ENCODE peak calls at places on chromosomes 12 and 14, in six cellular contexts. One of them, this sample, is unnamed.

GRCh38 chr12:23066095-23066494 is 441.1 kb downstream of the ETNK1 start:
- DNase-seq in iPS DF 6.9: no peak
- DNase-seq in upper lobe of right lung: no peak
- DNase-seq in DND-41: no peak
- DNase-seq in cardiac muscle cell: no peak
- DNase-seq in small intestine: no peak
- DNase-seq in this sample: no peak

GRCh38 chr12:83758889-83759631 is 1072.4 kb downstream of the TMTC2 start:
- DNase-seq in small intestine: no peak
- DNase-seq in DND-41: no peak
- DNase-seq in upper lobe of right lung: no peak
- DNase-seq in cardiac muscle cell: no peak
- DNase-seq in iPS DF 6.9: no peak
- DNase-seq in this sample: no peak

GRCh38 chr12:121580959-121581680 is at the start of gene KDM2B:
- DNase-seq in small intestine: peak; percentile 40
- DNase-seq in cardiac muscle cell: peak; percentile 68
- DNase-seq in iPS DF 6.9: no peak
- DNase-seq in upper lobe of right lung: no peak
- DNase-seq in DND-41: peak; percentile 29
- DNase-seq in this sample: peak; percentile 52

GRCh38 chr14:96055065-96055752 is 16.0 kb downstream of the C14orf132 start:
- DNase-seq in upper lobe of right lung: no peak
- DNase-seq in DND-41: no peak
- DNase-seq in iPS DF 6.9: no peak
- DNase-seq in cardiac muscle cell: no peak
- DNase-seq in small intestine: no peak
- DNase-seq in this sample: no peak

GRCh38 chr14:36827861-36828260 is 166.2 kb downstream of the PAX9 start:
- DNase-seq in upper lobe of right lung: no peak
- DNase-seq in iPS DF 6.9: no peak
- DNase-seq in small intestine: no peak
- DNase-seq in DND-41: no peak
- DNase-seq in cardiac muscle cell: no peak
- DNase-seq in this sample: no peak

GRCh38 chr12:106112094-106112822 is 26.5 kb downstream of the NUAK1 start:
- DNase-seq in DND-41: no peak
- DNase-seq in upper lobe of right lung: no peak
- DNase-seq in cardiac muscle cell: no peak
- DNase-seq in iPS DF 6.9: no peak
- DNase-seq in small intestine: no peak
- DNase-seq in this sample: no peak

GRCh38 chr14:52879958-52880357 is 70.9 kb downstream of the FERMT2 start:
- DNase-seq in iPS DF 6.9: no peak
- DNase-seq in small intestine: no peak
- DNase-seq in upper lobe of right lung: no peak
- DNase-seq in cardiac muscle cell: no peak
- DNase-seq in DND-41: no peak
- DNase-seq in this sample: no peak

GRCh38 chr14:53683229-53683628 is 273.4 kb downstream of the BMP4 start:
- DNase-seq in DND-41: no peak
- DNase-seq in iPS DF 6.9: no peak
- DNase-seq in upper lobe of right lung: no peak
- DNase-seq in small intestine: no peak
- DNase-seq in cardiac muscle cell: no peak
- DNase-seq in this sample: no peak

GRCh38 chr14:86405250-86405649 is 875.3 kb downstream of the FLRT2 start:
- DNase-seq in cardiac muscle cell: no peak
- DNase-seq in upper lobe of right lung: no peak
- DNase-seq in small intestine: no peak
- DNase-seq in DND-41: no peak
- DNase-seq in iPS DF 6.9: no peak
- DNase-seq in this sample: no peak

GRCh38 chr14:101504096-101504948 is 57.0 kb upstream of the DIO3 start:
- DNase-seq in upper lobe of right lung: peak; percentile 59
- DNase-seq in DND-41: no peak
- DNase-seq in iPS DF 6.9: no peak
- DNase-seq in cardiac muscle cell: no peak
- DNase-seq in small intestine: no peak
- DNase-seq in this sample: no peak

GRCh38 chr12:30877110-30877875 is 49.3 kb upstream of the TSPAN11 start:
- DNase-seq in iPS DF 6.9: no peak
- DNase-seq in cardiac muscle cell: no peak
- DNase-seq in small intestine: peak; percentile 6
- DNase-seq in DND-41: no peak
- DNase-seq in upper lobe of right lung: peak; percentile 72
- DNase-seq in this sample: no peak

GRCh38 chr12:50217202-50217601 is 50.0 kb upstream of the CERS5 start:
- DNase-seq in cardiac muscle cell: no peak
- DNase-seq in iPS DF 6.9: no peak
- DNase-seq in small intestine: no peak
- DNase-seq in upper lobe of right lung: no peak
- DNase-seq in DND-41: no peak
- DNase-seq in this sample: no peak

GRCh38 chr12:95218164-95218851 is 701 bp downstream of the VEZT start:
- DNase-seq in small intestine: no peak
- DNase-seq in DND-41: peak; percentile 58
- DNase-seq in iPS DF 6.9: no peak
- DNase-seq in cardiac muscle cell: no peak
- DNase-seq in upper lobe of right lung: no peak
- DNase-seq in this sample: peak; percentile 95

GRCh38 chr14:69715725-69716482 is 51.0 kb upstream of the SRSF5 start:
- DNase-seq in upper lobe of right lung: peak; percentile 77
- DNase-seq in cardiac muscle cell: peak; percentile 45
- DNase-seq in iPS DF 6.9: no peak
- DNase-seq in small intestine: peak; percentile 43
- DNase-seq in DND-41: peak; percentile 13
- DNase-seq in this sample: peak; percentile 80

GRCh38 chr12:76290963-76291859 is 57.0 kb downstream of the BBS10 start:
- DNase-seq in iPS DF 6.9: no peak
- DNase-seq in DND-41: no peak
- DNase-seq in cardiac muscle cell: no peak
- DNase-seq in small intestine: no peak
- DNase-seq in upper lobe of right lung: no peak
- DNase-seq in this sample: no peak

GRCh38 chr14:23294346-23294733 is 8.3 kb downstream of the PPP1R3E start:
- DNase-seq in DND-41: no peak
- DNase-seq in cardiac muscle cell: no peak
- DNase-seq in iPS DF 6.9: no peak
- DNase-seq in small intestine: no peak
- DNase-seq in upper lobe of right lung: no peak
- DNase-seq in this sample: no peak
- H3K4me3 ChIP-seq in DND-41: no peak overlapping the region
- H3K4me3 ChIP-seq in cardiac muscle cell: no peak overlapping the region
- H3K4me3 ChIP-seq in iPS DF 6.9: no peak overlapping the region
- H3K4me3 ChIP-seq in small intestine: no peak overlapping the region
- H3K4me3 ChIP-seq in upper lobe of right lung: no peak overlapping the region
- H3K4me3 ChIP-seq in this sample: no peak overlapping the region

DNA sequence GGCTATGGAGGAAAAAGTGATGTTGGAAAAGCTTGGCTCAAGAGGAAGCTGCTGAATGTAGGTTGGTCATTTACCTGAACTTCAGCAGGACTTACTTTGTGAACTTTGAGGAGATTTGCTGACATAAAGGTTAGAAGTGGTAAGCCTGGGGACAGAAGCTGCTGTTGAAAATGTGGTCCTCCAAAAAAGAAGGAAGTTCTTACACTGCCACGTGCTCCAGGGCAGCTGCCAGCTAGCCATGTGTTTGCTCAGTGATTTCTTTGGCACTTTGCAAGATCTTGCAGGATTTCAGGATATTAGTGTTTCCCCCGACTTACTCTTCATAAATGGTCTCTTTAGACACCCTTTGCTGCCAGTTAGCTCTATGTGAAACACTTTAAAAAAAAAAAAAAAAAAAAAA is 14.8 kb upstream of the DYRK2 start:
- DNase-seq in upper lobe of right lung: peak; percentile 66
- DNase-seq in cardiac muscle cell: no peak
- DNase-seq in DND-41: no peak
- DNase-seq in small intestine: no peak
- DNase-seq in iPS DF 6.9: no peak
- DNase-seq in this sample: no peak
- H3K4me1 ChIP-seq in upper lobe of right lung: no peaks in the 10 kb centered on the region
- H3K4me1 ChIP-seq in cardiac muscle cell: peaks cover 21% of the 10 kb centered on the region
- H3K4me1 ChIP-seq in DND-41: peaks cover 48% of the 10 kb centered on the region
- H3K4me1 ChIP-seq in small intestine: no peaks in the 10 kb centered on the region
- H3K4me1 ChIP-seq in iPS DF 6.9: peaks cover 3% of the 10 kb centered on the region
- H3K4me1 ChIP-seq in this sample: no peaks in the 10 kb centered on the region

DNA sequence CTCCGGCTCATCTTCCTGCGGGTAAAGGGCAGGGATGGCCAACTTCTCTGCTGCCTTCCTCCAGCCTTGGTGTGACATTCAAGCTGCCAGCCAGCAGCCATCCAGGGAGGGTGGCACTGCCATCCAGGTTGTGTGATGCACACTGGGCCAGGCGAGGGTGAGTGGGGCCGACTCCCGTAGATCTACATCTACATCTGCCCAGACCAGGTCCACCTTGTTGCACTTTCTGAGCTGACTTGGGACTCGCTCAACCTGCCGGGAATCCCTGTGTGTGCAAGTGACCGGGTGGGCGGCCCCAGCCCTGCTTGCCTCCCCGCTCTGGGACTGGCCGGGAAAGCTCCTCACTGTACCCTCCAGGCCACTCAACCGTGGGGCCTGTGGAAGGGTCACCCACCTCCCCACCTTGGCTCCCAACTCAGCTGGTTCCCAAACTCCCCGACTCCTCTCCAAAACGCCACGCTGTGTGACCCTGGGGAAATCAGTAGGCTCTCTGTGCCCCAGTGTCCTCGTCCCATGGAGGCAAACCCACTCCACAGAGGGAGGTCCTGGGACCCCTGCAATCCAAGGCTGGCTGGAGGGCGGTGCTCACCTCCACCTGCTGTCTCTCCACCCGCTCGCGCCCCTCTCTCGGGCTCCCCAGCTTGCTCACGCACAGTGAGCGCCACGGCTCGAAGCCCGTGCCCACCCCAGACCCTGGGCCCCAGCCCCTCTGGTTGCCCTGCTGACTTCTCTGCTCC is 14.7 kb downstream of the JAG2 start:
- DNase-seq in DND-41: no peak
- DNase-seq in iPS DF 6.9: no peak
- DNase-seq in cardiac muscle cell: no peak
- DNase-seq in upper lobe of right lung: no peak
- DNase-seq in small intestine: no peak
- DNase-seq in this sample: no peak
- H3K27ac ChIP-seq in DND-41: no peak overlapping the region
- H3K27ac ChIP-seq in iPS DF 6.9: no peak overlapping the region
- H3K27ac ChIP-seq in cardiac muscle cell: no peak overlapping the region
- H3K27ac ChIP-seq in upper lobe of right lung: no peak overlapping the region
- H3K27ac ChIP-seq in small intestine: no peak overlapping the region
- H3K27ac ChIP-seq in this sample: no peak overlapping the region

DNA sequence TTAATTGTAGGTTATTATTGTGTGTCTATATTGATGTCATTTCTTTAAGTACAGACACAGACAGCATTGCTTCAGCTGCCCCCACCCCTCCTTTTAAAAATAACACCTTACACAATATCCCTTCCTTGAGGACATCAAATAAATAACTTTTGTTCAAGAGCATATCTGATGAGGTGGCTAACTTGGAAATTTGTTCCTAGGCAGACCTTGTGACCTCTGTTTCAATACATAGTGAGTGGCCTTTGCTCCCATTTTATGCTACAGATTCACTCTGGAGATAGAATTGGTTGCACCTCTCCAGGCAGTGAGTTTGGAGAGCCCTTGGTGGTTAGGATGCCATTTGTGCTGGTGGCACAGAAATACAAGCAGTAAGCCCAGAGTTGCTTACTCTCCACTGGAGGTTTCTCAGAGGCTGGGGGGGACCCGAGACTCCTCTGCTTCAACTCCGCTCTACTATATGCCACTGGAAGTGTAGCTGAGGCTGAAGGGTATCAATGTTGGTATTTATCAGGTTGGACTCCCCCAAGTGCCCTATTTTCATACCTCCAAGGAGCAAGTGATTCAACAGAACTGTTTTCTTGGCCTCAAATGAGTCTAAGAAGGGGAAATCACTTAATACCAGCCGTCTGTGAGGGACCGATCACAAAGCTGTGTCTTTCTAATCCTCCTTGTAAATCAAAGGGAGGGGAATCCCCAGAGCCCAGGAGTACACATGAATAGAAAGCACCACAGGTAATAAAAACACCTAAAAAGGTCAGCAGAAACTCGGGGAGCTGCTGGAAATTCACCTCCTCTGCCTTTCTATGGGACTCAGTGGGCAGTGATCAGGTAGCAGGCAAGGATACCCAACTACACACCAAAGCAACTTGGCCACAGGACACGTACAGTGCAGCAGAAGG is 463.1 kb downstream of the RAD51B start:
- DNase-seq in upper lobe of right lung: no peak
- DNase-seq in small intestine: no peak
- DNase-seq in cardiac muscle cell: no peak
- DNase-seq in iPS DF 6.9: no peak
- DNase-seq in DND-41: peak; percentile 8
- DNase-seq in this sample: no peak
- H3K4me3 ChIP-seq in upper lobe of right lung: no peak overlapping the region
- H3K4me3 ChIP-seq in small intestine: no peak overlapping the region
- H3K4me3 ChIP-seq in cardiac muscle cell: no peak overlapping the region
- H3K4me3 ChIP-seq in iPS DF 6.9: no peak overlapping the region
- H3K4me3 ChIP-seq in DND-41: no peak overlapping the region
- H3K4me3 ChIP-seq in this sample: no peak overlapping the region

GRCh38 chr12:108641446-108642268 is 8.0 kb upstream of the SELPLG start:
- DNase-seq in upper lobe of right lung: no peak
- DNase-seq in small intestine: no peak
- DNase-seq in iPS DF 6.9: no peak
- DNase-seq in cardiac muscle cell: no peak
- DNase-seq in DND-41: no peak
- DNase-seq in this sample: no peak
- H3K4me1 ChIP-seq in upper lobe of right lung: peaks cover 63% of the 10 kb centered on the region
- H3K4me1 ChIP-seq in small intestine: peaks cover 4% of the 10 kb centered on the region
- H3K4me1 ChIP-seq in iPS DF 6.9: peaks cover 5% of the 10 kb centered on the region
- H3K4me1 ChIP-seq in cardiac muscle cell: peaks cover 15% of the 10 kb centered on the region
- H3K4me1 ChIP-seq in DND-41: peaks cover 50% of the 10 kb centered on the region
- H3K4me1 ChIP-seq in this sample: peaks cover 67% of the 10 kb centered on the region

GRCh38 chr14:23436327-23437141 is 1.1 kb upstream of the MYH7 start:
- DNase-seq in upper lobe of right lung: no peak
- DNase-seq in DND-41: no peak
- DNase-seq in iPS DF 6.9: no peak
- DNase-seq in small intestine: no peak
- DNase-seq in cardiac muscle cell: peak; percentile 15
- DNase-seq in this sample: peak; percentile 6
- H3K27ac ChIP-seq in upper lobe of right lung: no peak overlapping the region
- H3K27ac ChIP-seq in DND-41: no peak overlapping the region
- H3K27ac ChIP-seq in iPS DF 6.9: no peak overlapping the region
- H3K27ac ChIP-seq in small intestine: no peak overlapping the region
- H3K27ac ChIP-seq in cardiac muscle cell: peak overlapping the region; percentile 100
- H3K27ac ChIP-seq in this sample: no peak overlapping the region